ENCODE peak calls at places on chromosomes 5 and 9, in eight cellular contexts. S is AG08395, M is AG04450, D is T follicular helper cell, R is SW480, K is KBM-7, J is aorta, L is OCI-LY7. P is an unnamed sample.

GRCh38 chr5:28495876-28496275 is 1457.5 kb upstream of the CDH9 start:
- DNase-seq in R (no peak), K (no peak), M (no peak), D (no peak), L (no peak), J (no peak), S (no peak), P (no peak)

GRCh38 chr9:134455951-134456739 is 129.9 kb downstream of the RXRA start:
- DNase-seq in R (peak), J (peak), L (no peak), M (peak), D (peak), K (peak), S (peak), P (peak)

GRCh38 chr5:61082516-61083280 is 79.6 kb downstream of the SMIM15 start:
- DNase-seq in K (no peak), R (no peak), D (no peak), L (no peak), M (no peak), J (no peak), S (no peak), P (no peak)

GRCh38 chr5:137199966-137200365 is 299.2 kb downstream of the SPOCK1 start:
- DNase-seq in S (peak), L (no peak), K (no peak), J (no peak), M (no peak), R (no peak), D (no peak), P (no peak)

GRCh38 chr5:39624890-39625289 is 200.1 kb upstream of the DAB2 start:
- DNase-seq in S (no peak), J (no peak), M (no peak), D (no peak), K (no peak), R (no peak), L (no peak), P (no peak)

GRCh38 chr5:79069488-79070001 is at the start of the genes BHMT2 and DMGDH:
- DNase-seq in K (no peak), L (no peak), M (no peak), S (peak), J (peak), R (no peak), D (no peak), P (peak)

GRCh38 chr9:79489241-79490000 is 82.3 kb upstream of the TLE4 start:
- DNase-seq in D (no peak), S (peak), M (no peak), R (peak), L (no peak), J (no peak), K (peak), P (no peak)

GRCh38 chr5:65556718-65557117 is 6.2 kb downstream of the CENPK start:
- DNase-seq in R (no peak), L (no peak), K (no peak), J (no peak), M (no peak), D (no peak), S (no peak), P (no peak)

GRCh38 chr5:147176422-147176821 is 58.4 kb upstream of the STK32A start:
- DNase-seq in L (no peak), M (no peak), J (no peak), K (no peak), D (no peak), S (no peak), R (no peak), P (no peak)

GRCh38 chr9:120768870-120769269 is 24.3 kb downstream of the FBXW2 start:
- DNase-seq in R (no peak), D (no peak), J (no peak), K (no peak), M (no peak), L (no peak), S (no peak), P (no peak)

GRCh38 chr9:132802121-132802795 is 75.8 kb downstream of the AK8 start:
- DNase-seq in J (no peak), M (no peak), K (peak), D (no peak), L (no peak), R (no peak), S (no peak), P (peak)

GRCh38 chr9:99426443-99426842 is 204.4 kb downstream of the SEC61B start:
- DNase-seq in L (no peak), M (no peak), D (no peak), K (no peak), J (no peak), R (no peak), S (no peak), P (no peak)

GRCh38 chr5:158108177-158108576 is 249.2 kb upstream of the CLINT1 start:
- DNase-seq in D (no peak), R (no peak), K (no peak), M (no peak), J (no peak), L (no peak), S (no peak), P (no peak)

GRCh38 chr5:159441441-159441840 is 111.2 kb upstream of the IL12B start:
- DNase-seq in R (peak), L (peak), S (peak), K (no peak), M (no peak), J (no peak), D (no peak), P (no peak)

GRCh38 chr9:72554221-72554641 is 32.8 kb downstream of the TMC1 start:
- DNase-seq in M (peak), K (no peak), D (no peak), R (no peak), J (no peak), L (no peak), S (peak), P (no peak)

GRCh38 chr5:137141779-137142178 is 357.3 kb downstream of the SPOCK1 start:
- DNase-seq in D (no peak), S (peak), R (no peak), K (no peak), J (no peak), L (no peak), M (no peak), P (no peak)

GRCh38 chr5:131610198-131611063 is 24.6 kb downstream of the RAPGEF6 start:
- DNase-seq in S (peak), K (no peak), L (no peak), R (peak), M (peak), D (no peak), J (no peak), P (no peak)

GRCh38 chr9:16150501-16150900 is 597.7 kb downstream of the CCDC171 start:
- DNase-seq in K (no peak), S (no peak), R (no peak), J (no peak), D (no peak), L (no peak), M (no peak), P (no peak)

GRCh38 chr9:115144706-115145105 is 26.7 kb upstream of the TNC start:
- DNase-seq in L (no peak), R (no peak), M (no peak), J (no peak), S (no peak), D (no peak), K (no peak), P (no peak)

GRCh38 chr5:88792144-88792840 is 90.7 kb downstream of the MEF2C start:
- DNase-seq in D (no peak), K (no peak), L (no peak), M (no peak), S (peak), R (no peak), J (no peak), P (no peak)

GRCh38 chr5:176768174-176768970 is 42.0 kb upstream of the UNC5A start:
- DNase-seq in D (no peak), M (no peak), L (no peak), S (no peak), K (no peak), R (no peak), J (no peak), P (no peak)

GRCh38 chr9:94767331-94768099 is 41.0 kb downstream of the AOPEP start:
- DNase-seq in J (no peak), L (no peak), S (peak), D (no peak), R (no peak), K (no peak), M (no peak), P (no peak)

GRCh38 chr5:148205044-148205813 is 2.4 kb downstream of the SPINK6 start:
- DNase-seq in L (no peak), K (no peak), R (no peak), J (no peak), S (no peak), M (no peak), D (no peak), P (no peak)

GRCh38 chr5:154390096-154390495 is 55.7 kb upstream of the SAP30L start:
- DNase-seq in L (no peak), R (no peak), K (no peak), J (no peak), S (no peak), M (no peak), D (no peak), P (no peak)

GRCh38 chr9:134864821-134865190 is 15.8 kb upstream of the FCN2 start:
- DNase-seq in J (no peak), M (no peak), K (no peak), L (no peak), S (no peak), D (no peak), R (no peak), P (no peak)

GRCh38 chr5:5891350-5891749 is 468.9 kb downstream of the ICE1 start:
- DNase-seq in D (no peak), K (no peak), R (peak), J (no peak), M (no peak), L (no peak), S (no peak), P (no peak)

GRCh38 chr9:69919461-69920061 is 98.9 kb downstream of the CFAP95 start:
- DNase-seq in K (peak), R (peak), D (no peak), J (no peak), M (peak), S (peak), L (peak), P (peak)